ENCODE peak calls at places on chromosomes 2 and 18, in six cellular contexts. One of them, this sample, is unnamed.

GRCh38 chr2:16626497-16626896 is 39.1 kb downstream of the CYRIA start:
- DNase-seq in HCT116: no peak
- DNase-seq in Ammon's horn: no peak
- DNase-seq in fibroblast of lung: peak
- DNase-seq in stimulated activated CD4-positive, alpha-beta T cell treated with anti-CD3 and anti-CD28 coated beads, TNF-alpha, amount 100 ng/mL, for 1 hour: no peak
- DNase-seq in CD8-positive, alpha-beta memory T cell: no peak
- DNase-seq in this sample: no peak

GRCh38 chr2:162018530-162018929 is 55.5 kb downstream of the DPP4 start:
- DNase-seq in HCT116: no peak
- DNase-seq in Ammon's horn: no peak
- DNase-seq in fibroblast of lung: no peak
- DNase-seq in stimulated activated CD4-positive, alpha-beta T cell treated with anti-CD3 and anti-CD28 coated beads, TNF-alpha, amount 100 ng/mL, for 1 hour: no peak
- DNase-seq in CD8-positive, alpha-beta memory T cell: no peak
- DNase-seq in this sample: no peak

GRCh38 chr18:68887410-68887809 is 89.5 kb downstream of the CCDC102B start:
- DNase-seq in HCT116: no peak
- DNase-seq in Ammon's horn: no peak
- DNase-seq in fibroblast of lung: no peak
- DNase-seq in stimulated activated CD4-positive, alpha-beta T cell treated with anti-CD3 and anti-CD28 coated beads, TNF-alpha, amount 100 ng/mL, for 1 hour: no peak
- DNase-seq in CD8-positive, alpha-beta memory T cell: no peak
- DNase-seq in this sample: no peak

GRCh38 chr2:85273732-85274731 is 53.8 kb downstream of the TGOLN2 start:
- DNase-seq in HCT116: no peak
- DNase-seq in Ammon's horn: no peak
- DNase-seq in fibroblast of lung: peak
- DNase-seq in stimulated activated CD4-positive, alpha-beta T cell treated with anti-CD3 and anti-CD28 coated beads, TNF-alpha, amount 100 ng/mL, for 1 hour: no peak
- DNase-seq in CD8-positive, alpha-beta memory T cell: no peak
- DNase-seq in this sample: no peak

GRCh38 chr2:200422071-200422470 is 87.8 kb downstream of the KCTD18 start:
- DNase-seq in HCT116: no peak
- DNase-seq in Ammon's horn: no peak
- DNase-seq in fibroblast of lung: no peak
- DNase-seq in stimulated activated CD4-positive, alpha-beta T cell treated with anti-CD3 and anti-CD28 coated beads, TNF-alpha, amount 100 ng/mL, for 1 hour: no peak
- DNase-seq in CD8-positive, alpha-beta memory T cell: no peak
- DNase-seq in this sample: no peak

GRCh38 chr2:38997784-38998183 is 108.1 kb downstream of the ARHGEF33 start:
- DNase-seq in HCT116: no peak
- DNase-seq in Ammon's horn: no peak
- DNase-seq in fibroblast of lung: peak
- DNase-seq in stimulated activated CD4-positive, alpha-beta T cell treated with anti-CD3 and anti-CD28 coated beads, TNF-alpha, amount 100 ng/mL, for 1 hour: no peak
- DNase-seq in CD8-positive, alpha-beta memory T cell: no peak
- DNase-seq in this sample: no peak

GRCh38 chr2:232890896-232891601 is 21.0 kb downstream of the SNORC start:
- DNase-seq in HCT116: peak
- DNase-seq in Ammon's horn: no peak
- DNase-seq in fibroblast of lung: peak
- DNase-seq in stimulated activated CD4-positive, alpha-beta T cell treated with anti-CD3 and anti-CD28 coated beads, TNF-alpha, amount 100 ng/mL, for 1 hour: no peak
- DNase-seq in CD8-positive, alpha-beta memory T cell: no peak
- DNase-seq in this sample: no peak

GRCh38 chr18:41347057-41347456 is 608.0 kb upstream of the PIK3C3 start:
- DNase-seq in HCT116: no peak
- DNase-seq in Ammon's horn: no peak
- DNase-seq in fibroblast of lung: peak
- DNase-seq in stimulated activated CD4-positive, alpha-beta T cell treated with anti-CD3 and anti-CD28 coated beads, TNF-alpha, amount 100 ng/mL, for 1 hour: no peak
- DNase-seq in CD8-positive, alpha-beta memory T cell: no peak
- DNase-seq in this sample: no peak

This sample was measured in left ventricle myocardium superior.